ENCODE peak calls at places on chromosomes 2 and 18, in nine cellular contexts. One of them, this sample, is unnamed.

GRCh38 chr2:30239308-30240161 is 8.2 kb downstream of the LBH start:
- DNase-seq in HTR-8/SVneo: peak; percentile 70
- DNase-seq in NCI-H2029: no peak
- DNase-seq in A549: peak; percentile 89
- DNase-seq in ELF-1: peak; percentile 79
- DNase-seq in endothelial cell: peak; percentile 72
- DNase-seq in heart right ventricle: peak; percentile 75
- DNase-seq in left colon: peak; percentile 76
- DNase-seq in GM04504: peak; percentile 86
- DNase-seq in this sample: no peak

GRCh38 chr2:176575237-176575744 is 306.0 kb downstream of the MTX2 start:
- DNase-seq in endothelial cell: no peak
- DNase-seq in GM04504: no peak
- DNase-seq in ELF-1: no peak
- DNase-seq in left colon: no peak
- DNase-seq in HTR-8/SVneo: no peak
- DNase-seq in NCI-H2029: no peak
- DNase-seq in A549: no peak
- DNase-seq in heart right ventricle: no peak
- DNase-seq in this sample: no peak

GRCh38 chr2:120935339-120936313 is 200.0 kb downstream of the GLI2 start:
- DNase-seq in endothelial cell: no peak
- DNase-seq in A549: peak; percentile 87
- DNase-seq in NCI-H2029: no peak
- DNase-seq in left colon: peak; percentile 38
- DNase-seq in GM04504: no peak
- DNase-seq in HTR-8/SVneo: peak; percentile 69
- DNase-seq in heart right ventricle: no peak
- DNase-seq in ELF-1: peak; percentile 89
- DNase-seq in this sample: no peak

GRCh38 chr2:219178377-219179175 is 501 bp downstream of the RETREG2 start:
- DNase-seq in heart right ventricle: peak; percentile 66
- DNase-seq in left colon: peak; percentile 72
- DNase-seq in endothelial cell: peak; percentile 54
- DNase-seq in ELF-1: peak; percentile 41
- DNase-seq in GM04504: no peak
- DNase-seq in A549: peak; percentile 21
- DNase-seq in NCI-H2029: no peak
- DNase-seq in HTR-8/SVneo: no peak
- DNase-seq in this sample: no peak

GRCh38 chr2:113211226-113212105 is 37.7 kb downstream of the PSD4 start:
- DNase-seq in HTR-8/SVneo: no peak
- DNase-seq in A549: peak; percentile 77
- DNase-seq in ELF-1: peak; percentile 37
- DNase-seq in NCI-H2029: no peak
- DNase-seq in GM04504: no peak
- DNase-seq in endothelial cell: no peak
- DNase-seq in heart right ventricle: no peak
- DNase-seq in left colon: no peak
- DNase-seq in this sample: no peak

GRCh38 chr18:58785171-58785805 is 79.4 kb upstream of the ZNF532 start:
- DNase-seq in GM04504: no peak
- DNase-seq in A549: peak; percentile 61
- DNase-seq in heart right ventricle: no peak
- DNase-seq in ELF-1: peak; percentile 84
- DNase-seq in HTR-8/SVneo: peak; percentile 70
- DNase-seq in endothelial cell: no peak
- DNase-seq in left colon: no peak
- DNase-seq in NCI-H2029: no peak
- DNase-seq in this sample: no peak

GRCh38 chr2:41038408-41038807 is 586.5 kb upstream of the SLC8A1 start:
- DNase-seq in A549: no peak
- DNase-seq in HTR-8/SVneo: peak; percentile 6
- DNase-seq in NCI-H2029: no peak
- DNase-seq in heart right ventricle: no peak
- DNase-seq in ELF-1: no peak
- DNase-seq in GM04504: no peak
- DNase-seq in endothelial cell: no peak
- DNase-seq in left colon: no peak
- DNase-seq in this sample: no peak

GRCh38 chr2:195494452-195494851 is 162.6 kb upstream of the SLC39A10 start:
- DNase-seq in ELF-1: no peak
- DNase-seq in GM04504: no peak
- DNase-seq in NCI-H2029: no peak
- DNase-seq in HTR-8/SVneo: no peak
- DNase-seq in endothelial cell: no peak
- DNase-seq in A549: no peak
- DNase-seq in left colon: no peak
- DNase-seq in heart right ventricle: no peak
- DNase-seq in this sample: no peak

GRCh38 chr2:23404426-23404825 is 19.4 kb downstream of the KLHL29 start:
- DNase-seq in HTR-8/SVneo: peak; percentile 75
- DNase-seq in left colon: peak; percentile 62
- DNase-seq in A549: peak; percentile 28
- DNase-seq in NCI-H2029: peak; percentile 84
- DNase-seq in endothelial cell: peak; percentile 44
- DNase-seq in ELF-1: peak; percentile 71
- DNase-seq in heart right ventricle: no peak
- DNase-seq in GM04504: no peak
- DNase-seq in this sample: no peak

GRCh38 chr2:33278245-33278943 is 198.1 kb upstream of the RASGRP3 start:
- DNase-seq in A549: no peak
- DNase-seq in NCI-H2029: no peak
- DNase-seq in HTR-8/SVneo: no peak
- DNase-seq in endothelial cell: no peak
- DNase-seq in ELF-1: no peak
- DNase-seq in left colon: no peak
- DNase-seq in GM04504: no peak
- DNase-seq in heart right ventricle: no peak
- DNase-seq in this sample: no peak

GRCh38 chr2:220811952-220812570 is 760.0 kb downstream of the EPHA4 start:
- DNase-seq in GM04504: peak; percentile 7
- DNase-seq in NCI-H2029: no peak
- DNase-seq in left colon: no peak
- DNase-seq in heart right ventricle: no peak
- DNase-seq in endothelial cell: no peak
- DNase-seq in ELF-1: no peak
- DNase-seq in HTR-8/SVneo: peak; percentile 35
- DNase-seq in A549: no peak
- DNase-seq in this sample: no peak

GRCh38 chr2:151991010-151991409 is 107.8 kb downstream of the CACNB4 start:
- DNase-seq in GM04504: no peak
- DNase-seq in NCI-H2029: no peak
- DNase-seq in endothelial cell: no peak
- DNase-seq in left colon: no peak
- DNase-seq in HTR-8/SVneo: no peak
- DNase-seq in A549: no peak
- DNase-seq in ELF-1: no peak
- DNase-seq in heart right ventricle: no peak
- DNase-seq in this sample: no peak

GRCh38 chr2:109662889-109663288 is 48.7 kb downstream of the SOWAHC start:
- DNase-seq in GM04504: no peak
- DNase-seq in HTR-8/SVneo: no peak
- DNase-seq in NCI-H2029: no peak
- DNase-seq in left colon: no peak
- DNase-seq in ELF-1: no peak
- DNase-seq in endothelial cell: no peak
- DNase-seq in heart right ventricle: no peak
- DNase-seq in A549: no peak
- DNase-seq in this sample: no peak